ENCODE peak calls at places on chromosomes 16 and 17, in nine cellular contexts. One of them, this sample, is unnamed.

GRCh38 chr17:77151236-77151635 is 10.5 kb downstream of the SEC14L1 start:
- DNase-seq in A549: no peak
- DNase-seq in uterus: no peak
- DNase-seq in body of pancreas: peak
- DNase-seq in lower leg skin: no peak
- DNase-seq in GM12891: no peak
- DNase-seq in GM12892: no peak
- DNase-seq in heart left ventricle: no peak
- DNase-seq in transverse colon: no peak
- DNase-seq in this sample: no peak

GRCh38 chr17:50266384-50267073 is 7.7 kb upstream of the TMEM92 start:
- DNase-seq in A549: no peak
- DNase-seq in uterus: peak
- DNase-seq in body of pancreas: peak
- DNase-seq in lower leg skin: peak
- DNase-seq in GM12891: no peak
- DNase-seq in GM12892: peak
- DNase-seq in heart left ventricle: no peak
- DNase-seq in transverse colon: peak
- DNase-seq in this sample: peak

GRCh38 chr17:15334266-15334665 is 7.1 kb downstream of the TEKT3 start:
- DNase-seq in A549: peak
- DNase-seq in uterus: no peak
- DNase-seq in body of pancreas: no peak
- DNase-seq in lower leg skin: no peak
- DNase-seq in GM12891: no peak
- DNase-seq in GM12892: no peak
- DNase-seq in heart left ventricle: no peak
- DNase-seq in transverse colon: no peak
- DNase-seq in this sample: no peak

GRCh38 chr17:63349478-63350000 is 96.6 kb downstream of the CYB561 start:
- DNase-seq in A549: no peak
- DNase-seq in uterus: no peak
- DNase-seq in body of pancreas: no peak
- DNase-seq in lower leg skin: no peak
- DNase-seq in GM12891: no peak
- DNase-seq in GM12892: no peak
- DNase-seq in heart left ventricle: no peak
- DNase-seq in transverse colon: no peak
- DNase-seq in this sample: no peak

GRCh38 chr17:37562016-37562745 is 47.0 kb downstream of the SYNRG start:
- DNase-seq in A549: no peak
- DNase-seq in uterus: no peak
- DNase-seq in body of pancreas: no peak
- DNase-seq in lower leg skin: no peak
- DNase-seq in GM12891: no peak
- DNase-seq in GM12892: no peak
- DNase-seq in heart left ventricle: no peak
- DNase-seq in transverse colon: no peak
- DNase-seq in this sample: no peak

GRCh38 chr17:57993471-57994365 is 5.7 kb upstream of the VEZF1 start:
- DNase-seq in A549: no peak
- DNase-seq in uterus: no peak
- DNase-seq in body of pancreas: no peak
- DNase-seq in lower leg skin: no peak
- DNase-seq in GM12891: no peak
- DNase-seq in GM12892: no peak
- DNase-seq in heart left ventricle: no peak
- DNase-seq in transverse colon: no peak
- DNase-seq in this sample: no peak

GRCh38 chr16:86764551-86764950 is 186.2 kb downstream of the FOXL1 start:
- DNase-seq in A549: no peak
- DNase-seq in uterus: no peak
- DNase-seq in body of pancreas: no peak
- DNase-seq in lower leg skin: no peak
- DNase-seq in GM12891: no peak
- DNase-seq in GM12892: no peak
- DNase-seq in heart left ventricle: no peak
- DNase-seq in transverse colon: no peak
- DNase-seq in this sample: no peak

GRCh38 chr17:42409467-42410351 is 13.3 kb downstream of the CAVIN1 start:
- DNase-seq in A549: peak
- DNase-seq in uterus: peak
- DNase-seq in body of pancreas: peak
- DNase-seq in lower leg skin: peak
- DNase-seq in GM12891: no peak
- DNase-seq in GM12892: no peak
- DNase-seq in heart left ventricle: peak
- DNase-seq in transverse colon: peak
- DNase-seq in this sample: peak

DNA sequence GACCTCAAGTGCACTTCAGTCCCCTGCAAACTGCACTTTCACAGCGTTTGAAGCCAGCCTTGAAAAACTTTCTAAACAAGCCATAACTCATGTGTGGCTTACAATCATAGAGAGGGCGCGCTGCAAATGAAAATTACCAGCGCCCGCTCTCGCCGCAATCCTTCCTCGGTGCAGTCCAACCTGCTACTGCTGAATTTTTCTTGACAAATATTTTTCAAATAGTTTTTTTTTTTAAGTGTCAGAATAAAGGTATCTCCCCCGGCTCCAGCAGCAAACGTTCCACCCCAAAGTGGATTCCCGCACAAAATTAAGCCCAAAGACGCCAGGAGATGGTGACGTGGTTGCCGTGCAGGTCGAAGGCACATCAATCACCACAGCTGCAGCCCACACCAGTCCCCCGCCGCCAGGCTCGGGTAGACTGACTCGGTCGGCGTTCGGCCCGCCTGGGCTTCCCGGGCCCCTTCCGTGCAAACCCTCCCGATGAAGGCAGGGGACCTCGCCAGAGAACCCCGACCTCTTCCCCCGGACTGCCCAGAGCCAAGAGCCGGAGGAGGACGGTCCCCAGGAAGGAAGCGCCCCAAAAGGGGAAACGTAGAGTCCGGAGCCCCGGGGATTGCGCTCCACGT is 626 bp downstream of the GRB2 start:
- DNase-seq in A549: peak
- DNase-seq in uterus: peak
- DNase-seq in body of pancreas: peak
- DNase-seq in lower leg skin: peak
- DNase-seq in GM12891: no peak
- DNase-seq in GM12892: no peak
- DNase-seq in heart left ventricle: peak
- DNase-seq in transverse colon: peak
- DNase-seq in this sample: peak
- TF ChIP-seq POLR2A in A549: no peak
- TF ChIP-seq POLR2A in uterus: no peak
- TF ChIP-seq POLR2A in body of pancreas: no peak
- TF ChIP-seq POLR2A in lower leg skin: no peak
- TF ChIP-seq POLR2A in GM12891: no peak
- TF ChIP-seq POLR2A in GM12892: no peak
- TF ChIP-seq POLR2A in heart left ventricle: no peak
- TF ChIP-seq POLR2A in transverse colon: no peak
- TF ChIP-seq POLR2A in this sample: no peak

DNA sequence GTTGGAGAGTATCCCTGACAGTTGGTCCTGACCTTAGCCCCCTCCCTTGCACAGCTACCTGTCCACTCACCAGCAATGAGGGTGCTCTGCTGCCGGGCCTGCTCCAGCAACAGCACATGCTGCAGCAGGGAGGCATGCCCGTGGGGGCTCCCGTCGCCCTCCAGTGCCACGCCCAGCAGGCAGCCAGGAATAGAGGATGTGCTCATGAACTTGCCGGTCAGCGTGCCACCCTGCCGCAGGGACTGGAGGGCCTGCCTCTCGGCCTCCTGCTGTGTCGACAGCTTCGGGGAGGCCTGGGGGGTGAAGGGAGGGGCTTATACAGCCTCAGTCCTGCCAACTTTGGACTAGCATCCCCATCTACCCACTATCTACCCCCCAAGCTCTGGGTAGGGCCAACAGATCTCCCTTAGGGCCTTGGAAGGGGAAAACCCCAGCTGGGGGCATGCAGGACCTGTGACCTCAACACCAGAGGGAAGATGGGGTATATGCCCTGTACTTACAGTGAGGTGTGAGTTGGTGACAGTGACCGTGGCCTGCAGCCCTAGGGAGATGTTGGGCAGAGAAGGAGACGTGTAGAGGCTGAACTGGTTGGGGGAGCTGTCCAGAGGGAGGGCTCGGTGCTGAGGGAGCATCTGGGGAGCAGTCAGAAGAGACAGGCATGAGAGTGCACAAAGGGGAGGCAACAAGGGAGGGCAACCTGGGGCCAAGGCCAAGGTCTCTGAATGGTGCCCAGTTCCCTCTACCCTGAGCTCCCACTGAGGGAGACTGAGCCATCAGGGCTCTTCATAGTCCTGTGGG is 20.9 kb downstream of the G6PC3 start:
- DNase-seq in A549: no peak
- DNase-seq in uterus: no peak
- DNase-seq in body of pancreas: no peak
- DNase-seq in lower leg skin: no peak
- DNase-seq in GM12891: no peak
- DNase-seq in GM12892: no peak
- DNase-seq in heart left ventricle: no peak
- DNase-seq in transverse colon: no peak
- DNase-seq in this sample: no peak
- TF ChIP-seq POLR2A in A549: no peak
- TF ChIP-seq POLR2A in uterus: no peak
- TF ChIP-seq POLR2A in body of pancreas: no peak
- TF ChIP-seq POLR2A in lower leg skin: no peak
- TF ChIP-seq POLR2A in GM12891: no peak
- TF ChIP-seq POLR2A in GM12892: no peak
- TF ChIP-seq POLR2A in heart left ventricle: no peak
- TF ChIP-seq POLR2A in transverse colon: no peak
- TF ChIP-seq POLR2A in this sample: no peak

DNA sequence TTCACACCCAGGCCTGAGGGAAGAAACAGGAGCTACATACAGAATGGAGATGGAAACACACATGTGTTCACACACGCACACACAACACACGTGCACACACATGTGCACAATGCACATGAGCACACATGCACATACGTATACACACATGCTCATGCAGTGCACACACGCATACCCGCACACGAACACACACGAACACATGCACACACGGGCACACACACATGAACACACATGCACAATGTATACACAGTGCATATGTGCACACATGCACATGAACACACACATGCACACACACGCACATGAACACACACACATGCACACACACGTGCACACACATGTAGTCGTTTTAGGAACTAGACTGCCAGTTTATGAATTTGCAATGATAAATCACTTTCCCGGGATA is 49.3 kb upstream of the CDR2 start:
- DNase-seq in A549: no peak
- DNase-seq in uterus: no peak
- DNase-seq in body of pancreas: no peak
- DNase-seq in lower leg skin: peak
- DNase-seq in GM12891: no peak
- DNase-seq in GM12892: no peak
- DNase-seq in heart left ventricle: no peak
- DNase-seq in transverse colon: no peak
- DNase-seq in this sample: no peak
- TF ChIP-seq POLR2A in A549: no peak
- TF ChIP-seq POLR2A in uterus: no peak
- TF ChIP-seq POLR2A in body of pancreas: no peak
- TF ChIP-seq POLR2A in lower leg skin: no peak
- TF ChIP-seq POLR2A in GM12891: peak
- TF ChIP-seq POLR2A in GM12892: no peak
- TF ChIP-seq POLR2A in heart left ventricle: no peak
- TF ChIP-seq POLR2A in transverse colon: no peak
- TF ChIP-seq POLR2A in this sample: no peak

GRCh38 chr16:30340621-30341020 is 14.5 kb downstream of the CD2BP2 start:
- DNase-seq in A549: no peak
- DNase-seq in uterus: no peak
- DNase-seq in body of pancreas: no peak
- DNase-seq in lower leg skin: peak
- DNase-seq in GM12891: no peak
- DNase-seq in GM12892: no peak
- DNase-seq in heart left ventricle: no peak
- DNase-seq in transverse colon: no peak
- DNase-seq in this sample: no peak

GRCh38 chr16:30335598-30336474 is 19.3 kb downstream of the CD2BP2 start:
- DNase-seq in A549: no peak
- DNase-seq in uterus: no peak
- DNase-seq in body of pancreas: peak
- DNase-seq in lower leg skin: no peak
- DNase-seq in GM12891: no peak
- DNase-seq in GM12892: no peak
- DNase-seq in heart left ventricle: no peak
- DNase-seq in transverse colon: peak
- DNase-seq in this sample: no peak
- TF ChIP-seq POLR2A in A549: no peak
- TF ChIP-seq POLR2A in uterus: no peak
- TF ChIP-seq POLR2A in body of pancreas: no peak
- TF ChIP-seq POLR2A in lower leg skin: no peak
- TF ChIP-seq POLR2A in GM12891: no peak
- TF ChIP-seq POLR2A in GM12892: no peak
- TF ChIP-seq POLR2A in heart left ventricle: no peak
- TF ChIP-seq POLR2A in transverse colon: no peak
- TF ChIP-seq POLR2A in this sample: no peak

This sample was measured in H54.